ENCODE peak calls at places on chromosome 1, in five cellular contexts. M is effector CD4-positive, alpha-beta T cell; I is ovary; X is astrocyte of the cerebellum; E is GM04504. B is an unnamed sample.

GRCh38 chr1:97046765-97047411 is 325.3 kb downstream of the PTBP2 start:
- DNase-seq in M (no peak), I (no peak), X (no peak), E (no peak), B (no peak)

GRCh38 chr1:2352341-2353214 is 38.8 kb downstream of the MORN1 start:
- DNase-seq in M (no peak), I (peak), X (no peak), E (no peak), B (no peak)

GRCh38 chr1:1239624-1240347 is 6.7 kb downstream of the C1QTNF12 start:
- DNase-seq in M (no peak), I (no peak), X (no peak), E (no peak), B (no peak)

GRCh38 chr1:207752456-207753132 is 740 bp downstream of the CD46 start:
- DNase-seq in M (no peak), I (no peak), X (no peak), E (no peak), B (no peak)

GRCh38 chr1:201022824-201023516 is 544 bp downstream of the KIF21B start:
- DNase-seq in M (peak), I (no peak), X (no peak), E (no peak), B (no peak)

GRCh38 chr1:14648931-14649860 is 50.7 kb downstream of the KAZN start:
- DNase-seq in M (no peak), I (no peak), X (no peak), E (no peak), B (no peak)

GRCh38 chr1:18786149-18786548 is 73.3 kb downstream of the TAS1R2 start:
- DNase-seq in M (no peak), I (no peak), X (no peak), E (no peak), B (no peak)

GRCh38 chr1:67691712-67692111 is 6.7 kb downstream of the GADD45A start:
- DNase-seq in M (no peak), I (no peak), X (no peak), E (no peak), B (no peak)

GRCh38 chr1:107941123-107941522 is 23.9 kb downstream of the VAV3 start:
- DNase-seq in M (no peak), I (no peak), X (no peak), E (peak), B (no peak)

GRCh38 chr1:96292141-96292540 is 429.4 kb upstream of the PTBP2 start:
- DNase-seq in M (no peak), I (no peak), X (no peak), E (no peak), B (no peak)

GRCh38 chr1:224884428-224884827 is 45.0 kb upstream of the DNAH14 start:
- DNase-seq in M (no peak), I (no peak), X (no peak), E (no peak), B (peak)

GRCh38 chr1:155729031-155729898 is 40.4 kb downstream of the DAP3 start:
- DNase-seq in M (peak), I (peak), X (peak), E (peak), B (no peak)

GRCh38 chr1:234631721-234632125 is 21.7 kb upstream of the IRF2BP2 start:
- DNase-seq in M (no peak), I (no peak), X (peak), E (no peak), B (peak)

GRCh38 chr1:148263906-148264255 is 111.8 kb upstream of the NBPF11 start:
- DNase-seq in M (no peak), I (no peak), X (no peak), E (no peak), B (no peak)

GRCh38 chr1:203133969-203134725 is 6.6 kb downstream of the ADORA1 start:
- DNase-seq in M (no peak), I (peak), X (no peak), E (no peak), B (no peak)

GRCh38 chr1:53137729-53138128 is 4.7 kb downstream of the SLC1A7 start:
- DNase-seq in M (no peak), I (no peak), X (no peak), E (no peak), B (no peak)

GRCh38 chr1:15963968-15964648 is 11.8 kb downstream of the ZBTB17 start:
- DNase-seq in M (no peak), I (no peak), X (no peak), E (no peak), B (no peak)

GRCh38 chr1:66282885-66283284 is 251.1 kb upstream of the SGIP1 start:
- DNase-seq in M (no peak), I (no peak), X (no peak), E (no peak), B (no peak)

GRCh38 chr1:4724695-4725250 is 70.4 kb downstream of the AJAP1 start:
- DNase-seq in M (no peak), I (no peak), X (no peak), E (no peak), B (no peak)

GRCh38 chr1:10386761-10387482 is 11.9 kb upstream of the PGD start:
- DNase-seq in M (no peak), I (no peak), X (no peak), E (no peak), B (no peak)

GRCh38 chr1:181179980-181180964 is 91.8 kb downstream of the IER5 start:
- DNase-seq in M (no peak), I (peak), X (no peak), E (peak), B (no peak)

GRCh38 chr1:229091721-229092136 is 179.2 kb upstream of the RAB4A start:
- DNase-seq in M (no peak), I (no peak), X (no peak), E (no peak), B (no peak)

GRCh38 chr1:201693019-201693372 is 136.0 kb upstream of the IPO9 start:
- DNase-seq in M (no peak), I (no peak), X (no peak), E (no peak), B (no peak)

GRCh38 chr1:205355054-205355453 is 1.7 kb downstream of the KLHDC8A start:
- DNase-seq in M (no peak), I (no peak), X (no peak), E (no peak), B (no peak)

GRCh38 chr1:175511496-175511895 is 231.9 kb downstream of the TNR start:
- DNase-seq in M (no peak), I (no peak), X (no peak), E (no peak), B (no peak)

GRCh38 chr1:28776341-28776740 is 35.6 kb upstream of the OPRD1 start:
- DNase-seq in M (no peak), I (no peak), X (no peak), E (no peak), B (no peak)

GRCh38 chr1:229109320-229109761 is 161.6 kb upstream of the RAB4A start:
- DNase-seq in M (no peak), I (no peak), X (no peak), E (no peak), B (no peak)

GRCh38 chr1:62625415-62625814 is 28.1 kb downstream of the ANGPTL3 start:
- DNase-seq in M (no peak), I (no peak), X (no peak), E (no peak), B (no peak)

GRCh38 chr1:64315402-64315801 is 112.0 kb downstream of the UBE2U start:
- DNase-seq in M (no peak), I (no peak), X (no peak), E (no peak), B (no peak)

GRCh38 chr1:205782627-205783470 is 7.6 kb upstream of the RAB29 start:
- DNase-seq in M (no peak), I (no peak), X (no peak), E (no peak), B (no peak)

GRCh38 chr1:183306317-183307042 is 111.7 kb downstream of the NMNAT2 start:
- DNase-seq in M (no peak), I (no peak), X (no peak), E (no peak), B (no peak)

GRCh38 chr1:157069596-157069995 is 24.1 kb upstream of the ARHGEF11 start:
- DNase-seq in M (no peak), I (no peak), X (no peak), E (no peak), B (no peak)

GRCh38 chr1:164017239-164017638 is 541.7 kb upstream of the PBX1 start:
- DNase-seq in M (no peak), I (no peak), X (no peak), E (no peak), B (no peak)

GRCh38 chr1:2091611-2092604 is 41.7 kb downstream of the PRKCZ start:
- DNase-seq in M (peak), I (no peak), X (no peak), E (no peak), B (no peak)

GRCh38 chr1:41547781-41548560 is 63.5 kb upstream of the EDN2 start:
- DNase-seq in M (no peak), I (peak), X (no peak), E (no peak), B (no peak)

GRCh38 chr1:35691080-35691479 is 27.6 kb downstream of the C1orf216 start:
- DNase-seq in M (no peak), I (no peak), X (no peak), E (no peak), B (no peak)

GRCh38 chr1:205480349-205481278 is 23.9 kb upstream of the CDK18 start:
- DNase-seq in M (peak), I (no peak), X (no peak), E (no peak), B (no peak)

GRCh38 chr1:153355445-153356071 is 2.1 kb upstream of the S100A9 start:
- DNase-seq in M (no peak), I (no peak), X (no peak), E (peak), B (peak)

GRCh38 chr1:172946814-172947507 is 103.8 kb downstream of the TNFSF18 start:
- DNase-seq in M (no peak), I (no peak), X (no peak), E (no peak), B (no peak)